ENCODE peak calls at places on chromosomes 5 and 9, in four cellular contexts. One of them, this sample, is unnamed.

GRCh38 chr5:2178528-2178927 is 295.8 kb upstream of the IRX4 start:
- DNase-seq in CD8-positive, alpha-beta T cell: no peak
- DNase-seq in psoas muscle: no peak
- DNase-seq in uterus: no peak
- DNase-seq in this sample: no peak

GRCh38 chr5:104763163-104763562 is 1200.6 kb upstream of the NUDT12 start:
- DNase-seq in CD8-positive, alpha-beta T cell: no peak
- DNase-seq in psoas muscle: no peak
- DNase-seq in uterus: no peak
- DNase-seq in this sample: no peak

GRCh38 chr9:4362281-4362680 is 62.4 kb upstream of the GLIS3 start:
- DNase-seq in CD8-positive, alpha-beta T cell: no peak
- DNase-seq in psoas muscle: no peak
- DNase-seq in uterus: no peak
- DNase-seq in this sample: no peak

GRCh38 chr9:136117291-136118060 is 1.2 kb downstream of the TMEM250 start:
- DNase-seq in CD8-positive, alpha-beta T cell: no peak
- DNase-seq in psoas muscle: no peak
- DNase-seq in uterus: no peak
- DNase-seq in this sample: no peak

GRCh38 chr5:35600591-35600990 is 17.1 kb upstream of the SPEF2 start:
- DNase-seq in CD8-positive, alpha-beta T cell: no peak
- DNase-seq in psoas muscle: no peak
- DNase-seq in uterus: no peak
- DNase-seq in this sample: no peak

GRCh38 chr5:10229306-10230048 is 20.2 kb downstream of the ATPSCKMT start:
- DNase-seq in CD8-positive, alpha-beta T cell: no peak
- DNase-seq in psoas muscle: no peak
- DNase-seq in uterus: no peak
- DNase-seq in this sample: no peak

GRCh38 chr9:136225748-136226679 is 19.6 kb downstream of the QSOX2 start:
- DNase-seq in CD8-positive, alpha-beta T cell: peak
- DNase-seq in psoas muscle: peak
- DNase-seq in uterus: no peak
- DNase-seq in this sample: no peak

GRCh38 chr5:39424751-39425524 is at the start of gene DAB2:
- DNase-seq in CD8-positive, alpha-beta T cell: no peak
- DNase-seq in psoas muscle: peak
- DNase-seq in uterus: peak
- DNase-seq in this sample: peak

GRCh38 chr5:178222292-178222691 is 10.3 kb downstream of the PHYKPL start:
- DNase-seq in CD8-positive, alpha-beta T cell: no peak
- DNase-seq in psoas muscle: no peak
- DNase-seq in uterus: no peak
- DNase-seq in this sample: no peak

GRCh38 chr5:33153891-33154290 is 286.9 kb upstream of the TARS1 start:
- DNase-seq in CD8-positive, alpha-beta T cell: no peak
- DNase-seq in psoas muscle: no peak
- DNase-seq in uterus: no peak
- DNase-seq in this sample: no peak

GRCh38 chr5:40676643-40677333 is 2.9 kb upstream of the PTGER4 start:
- DNase-seq in CD8-positive, alpha-beta T cell: no peak
- DNase-seq in psoas muscle: peak
- DNase-seq in uterus: peak
- DNase-seq in this sample: no peak

GRCh38 chr5:68080282-68081050 is 135.1 kb upstream of the PIK3R1 start:
- DNase-seq in CD8-positive, alpha-beta T cell: no peak
- DNase-seq in psoas muscle: no peak
- DNase-seq in uterus: no peak
- DNase-seq in this sample: no peak

GRCh38 chr5:65663804-65664521 is 39.1 kb downstream of the SHLD3 start:
- DNase-seq in CD8-positive, alpha-beta T cell: no peak
- DNase-seq in psoas muscle: no peak
- DNase-seq in uterus: no peak
- DNase-seq in this sample: no peak

GRCh38 chr5:146717951-146718350 is 160.6 kb downstream of the PPP2R2B start:
- DNase-seq in CD8-positive, alpha-beta T cell: no peak
- DNase-seq in psoas muscle: no peak
- DNase-seq in uterus: no peak
- DNase-seq in this sample: no peak

GRCh38 chr5:122030251-122030650 is 47.8 kb downstream of the LOX start:
- DNase-seq in CD8-positive, alpha-beta T cell: no peak
- DNase-seq in psoas muscle: no peak
- DNase-seq in uterus: no peak
- DNase-seq in this sample: no peak

DNA sequence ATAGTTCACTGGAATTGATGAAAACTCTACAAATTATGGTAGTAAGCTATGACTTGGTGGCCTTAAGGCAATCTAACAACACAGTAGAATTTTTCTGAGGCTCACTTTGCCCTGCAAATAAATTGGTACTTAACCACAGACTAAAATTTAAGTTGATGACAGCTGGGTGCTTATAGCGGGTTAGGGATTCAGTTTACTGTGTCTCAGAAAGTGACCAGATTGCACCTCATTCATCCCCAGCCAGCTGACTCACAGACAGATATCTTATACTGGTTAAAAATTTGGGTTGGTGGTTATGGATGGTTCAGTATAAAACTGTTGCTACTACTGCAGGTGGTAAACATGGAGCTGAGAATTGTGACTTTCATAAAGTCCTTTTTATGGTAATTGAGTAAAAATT is 2.8 kb downstream of the CKS2 start:
- DNase-seq in CD8-positive, alpha-beta T cell: no peak
- DNase-seq in psoas muscle: no peak
- DNase-seq in uterus: no peak
- DNase-seq in this sample: no peak
- H3K4me3 ChIP-seq in CD8-positive, alpha-beta T cell: no peak
- H3K4me3 ChIP-seq in psoas muscle: no peak
- H3K4me3 ChIP-seq in uterus: no peak
- H3K4me3 ChIP-seq in this sample: no peak

DNA sequence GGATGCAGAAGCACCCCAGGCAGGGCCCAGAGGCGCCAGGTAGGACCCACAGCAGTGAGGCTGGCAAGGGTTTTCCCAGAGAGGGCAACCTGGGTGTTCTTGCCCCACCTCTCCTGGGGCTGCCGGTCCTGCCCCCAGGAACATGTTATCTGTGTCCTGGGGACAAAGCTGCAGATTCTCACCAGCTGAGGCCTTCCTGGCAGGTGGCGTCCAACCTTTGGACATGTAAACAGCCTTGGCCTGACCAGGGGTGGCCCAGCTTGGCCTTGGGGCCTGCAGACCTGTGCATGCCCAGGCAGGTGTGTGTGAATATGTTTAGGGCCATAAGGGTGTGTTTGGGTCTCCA is 101.8 kb upstream of the LARP1 start:
- DNase-seq in CD8-positive, alpha-beta T cell: no peak
- DNase-seq in psoas muscle: no peak
- DNase-seq in uterus: no peak
- DNase-seq in this sample: no peak
- H3K27ac ChIP-seq in CD8-positive, alpha-beta T cell: no peak
- H3K27ac ChIP-seq in psoas muscle: no peak
- H3K27ac ChIP-seq in uterus: peak
- H3K27ac ChIP-seq in this sample: no peak

GRCh38 chr9:130359819-130360218 is 84.9 kb upstream of the ASS1 start:
- DNase-seq in CD8-positive, alpha-beta T cell: no peak
- DNase-seq in psoas muscle: no peak
- DNase-seq in uterus: no peak
- DNase-seq in this sample: no peak
- TF ChIP-seq CTCF in CD8-positive, alpha-beta T cell: no peak
- TF ChIP-seq CTCF in psoas muscle: no peak
- TF ChIP-seq CTCF in uterus: no peak
- TF ChIP-seq CTCF in this sample: no peak

DNA sequence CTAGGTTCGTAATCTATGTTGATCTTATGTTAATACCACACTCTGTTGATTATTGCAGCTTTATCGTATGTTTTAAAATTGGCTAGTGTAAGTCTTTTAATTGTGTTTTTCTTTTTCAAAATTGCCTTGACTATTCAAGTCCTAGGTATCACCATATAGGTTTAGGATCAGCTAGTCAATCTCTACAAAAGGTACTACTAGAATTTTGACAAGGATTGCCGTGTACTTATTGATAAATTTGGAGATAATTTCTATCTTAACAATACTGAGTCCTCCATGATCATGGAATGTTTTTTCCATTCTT is 117.9 kb upstream of the PRSS3 start:
- DNase-seq in CD8-positive, alpha-beta T cell: no peak
- DNase-seq in psoas muscle: no peak
- DNase-seq in uterus: no peak
- DNase-seq in this sample: no peak
- H3K4me3 ChIP-seq in CD8-positive, alpha-beta T cell: peak
- H3K4me3 ChIP-seq in psoas muscle: peak
- H3K4me3 ChIP-seq in uterus: peak
- H3K4me3 ChIP-seq in this sample: peak

GRCh38 chr5:36723921-36724320 is 117.5 kb downstream of the SLC1A3 start:
- DNase-seq in CD8-positive, alpha-beta T cell: no peak
- DNase-seq in psoas muscle: no peak
- DNase-seq in uterus: no peak
- DNase-seq in this sample: no peak
- H3K27ac ChIP-seq in CD8-positive, alpha-beta T cell: no peak
- H3K27ac ChIP-seq in psoas muscle: no peak
- H3K27ac ChIP-seq in uterus: no peak
- H3K27ac ChIP-seq in this sample: no peak